ENCODE peak calls at places on chromosomes 7 and 10, in four cellular contexts. One of them, this sample, is unnamed.

GRCh38 chr7:29398011-29398410 is 165.6 kb upstream of the PRR15 start:
- DNase-seq in GM23248: no peak
- DNase-seq in fibroblast of lung: no peak
- DNase-seq in HCT116: no peak
- DNase-seq in this sample: no peak

GRCh38 chr7:76037310-76037709 is 10.5 kb downstream of the STYXL1 start:
- DNase-seq in GM23248: peak
- DNase-seq in fibroblast of lung: peak
- DNase-seq in HCT116: no peak
- DNase-seq in this sample: peak

GRCh38 chr10:70265032-70265689 is 18.6 kb downstream of the NPFFR1 start:
- DNase-seq in GM23248: no peak
- DNase-seq in fibroblast of lung: no peak
- DNase-seq in HCT116: peak
- DNase-seq in this sample: peak

GRCh38 chr7:98105942-98106544 is 619 bp upstream of the LMTK2 start:
- DNase-seq in GM23248: no peak
- DNase-seq in fibroblast of lung: no peak
- DNase-seq in HCT116: no peak
- DNase-seq in this sample: peak

GRCh38 chr7:42596737-42597136 is 315.1 kb downstream of the C7orf25 start:
- DNase-seq in GM23248: no peak
- DNase-seq in fibroblast of lung: no peak
- DNase-seq in HCT116: no peak
- DNase-seq in this sample: peak

GRCh38 chr7:127589901-127590300 is 1.7 kb downstream of the ARF5 start:
- DNase-seq in GM23248: peak
- DNase-seq in fibroblast of lung: no peak
- DNase-seq in HCT116: no peak
- DNase-seq in this sample: no peak

GRCh38 chr7:74164985-74165456 is 9.1 kb upstream of the EIF4H start:
- DNase-seq in GM23248: peak
- DNase-seq in fibroblast of lung: peak
- DNase-seq in HCT116: no peak
- DNase-seq in this sample: no peak

GRCh38 chr7:151427705-151428392 is 12.1 kb downstream of the CRYGN start:
- DNase-seq in GM23248: no peak
- DNase-seq in fibroblast of lung: no peak
- DNase-seq in HCT116: no peak
- DNase-seq in this sample: no peak

GRCh38 chr7:153193144-153193595 is 433.6 kb downstream of the ACTR3B start:
- DNase-seq in GM23248: peak
- DNase-seq in fibroblast of lung: no peak
- DNase-seq in HCT116: no peak
- DNase-seq in this sample: no peak

GRCh38 chr10:10903620-10904019 is 114.1 kb upstream of the CELF2 start:
- DNase-seq in GM23248: no peak
- DNase-seq in fibroblast of lung: no peak
- DNase-seq in HCT116: no peak
- DNase-seq in this sample: no peak

GRCh38 chr10:76020629-76021028 is 589.2 kb downstream of the LRMDA start:
- DNase-seq in GM23248: no peak
- DNase-seq in fibroblast of lung: no peak
- DNase-seq in HCT116: no peak
- DNase-seq in this sample: no peak

GRCh38 chr7:135980665-135981180 is 3.6 kb upstream of the MTPN start:
- DNase-seq in GM23248: peak
- DNase-seq in fibroblast of lung: no peak
- DNase-seq in HCT116: no peak
- DNase-seq in this sample: peak

GRCh38 chr10:80921032-80921431 is 383.3 kb downstream of the SH2D4B start:
- DNase-seq in GM23248: no peak
- DNase-seq in fibroblast of lung: no peak
- DNase-seq in HCT116: no peak
- DNase-seq in this sample: no peak

GRCh38 chr10:47287365-47287802 is 12.6 kb upstream of the GDF10 start:
- DNase-seq in GM23248: no peak
- DNase-seq in fibroblast of lung: no peak
- DNase-seq in HCT116: no peak
- DNase-seq in this sample: no peak

GRCh38 chr10:132452651-132453469 is 55.9 kb downstream of the PWWP2B start:
- DNase-seq in GM23248: peak
- DNase-seq in fibroblast of lung: peak
- DNase-seq in HCT116: no peak
- DNase-seq in this sample: peak

GRCh38 chr7:55775051-55775420 is 87.5 kb downstream of the SEPTIN14 start:
- DNase-seq in GM23248: no peak
- DNase-seq in fibroblast of lung: no peak
- DNase-seq in HCT116: no peak
- DNase-seq in this sample: no peak

GRCh38 chr10:70597856-70598815 is 4.4 kb downstream of the PRF1 start:
- DNase-seq in GM23248: no peak
- DNase-seq in fibroblast of lung: no peak
- DNase-seq in HCT116: no peak
- DNase-seq in this sample: no peak

GRCh38 chr7:12067156-12067831 is 143.8 kb upstream of the TMEM106B start:
- DNase-seq in GM23248: peak
- DNase-seq in fibroblast of lung: peak
- DNase-seq in HCT116: peak
- DNase-seq in this sample: peak

GRCh38 chr7:70303309-70303708 is 705.0 kb downstream of the AUTS2 start:
- DNase-seq in GM23248: no peak
- DNase-seq in fibroblast of lung: no peak
- DNase-seq in HCT116: no peak
- DNase-seq in this sample: no peak

GRCh38 chr7:42244828-42245227 is 7.8 kb upstream of the GLI3 start:
- DNase-seq in GM23248: peak
- DNase-seq in fibroblast of lung: peak
- DNase-seq in HCT116: no peak
- DNase-seq in this sample: peak

GRCh38 chr10:34102237-34102673 is 712.8 kb downstream of the PARD3 start:
- DNase-seq in GM23248: peak
- DNase-seq in fibroblast of lung: peak
- DNase-seq in HCT116: no peak
- DNase-seq in this sample: no peak

GRCh38 chr7:65475734-65476319 is 102.2 kb downstream of the ZNF92 start:
- DNase-seq in GM23248: no peak
- DNase-seq in fibroblast of lung: no peak
- DNase-seq in HCT116: no peak
- DNase-seq in this sample: peak

GRCh38 chr10:48440771-48441170 is 134.3 kb downstream of the MAPK8 start:
- DNase-seq in GM23248: no peak
- DNase-seq in fibroblast of lung: no peak
- DNase-seq in HCT116: no peak
- DNase-seq in this sample: no peak

GRCh38 chr7:4785371-4785770 is 9.9 kb downstream of the AP5Z1 start:
- DNase-seq in GM23248: no peak
- DNase-seq in fibroblast of lung: no peak
- DNase-seq in HCT116: no peak
- DNase-seq in this sample: no peak

GRCh38 chr10:7577206-7577978 is 89.4 kb downstream of the ITIH5 start:
- DNase-seq in GM23248: peak
- DNase-seq in fibroblast of lung: no peak
- DNase-seq in HCT116: no peak
- DNase-seq in this sample: no peak

GRCh38 chr10:32409741-32410140 is 36.2 kb upstream of the CCDC7 start:
- DNase-seq in GM23248: peak
- DNase-seq in fibroblast of lung: no peak
- DNase-seq in HCT116: no peak
- DNase-seq in this sample: peak

GRCh38 chr10:114548662-114549061 is 109.4 kb downstream of the ABLIM1 start:
- DNase-seq in GM23248: peak
- DNase-seq in fibroblast of lung: peak
- DNase-seq in HCT116: peak
- DNase-seq in this sample: peak

GRCh38 chr10:90125406-90125805 is 424.0 kb downstream of the KIF20B start:
- DNase-seq in GM23248: no peak
- DNase-seq in fibroblast of lung: no peak
- DNase-seq in HCT116: no peak
- DNase-seq in this sample: no peak

GRCh38 chr7:151274936-151275812 is 26.7 kb upstream of the SMARCD3 start:
- DNase-seq in GM23248: no peak
- DNase-seq in fibroblast of lung: no peak
- DNase-seq in HCT116: no peak
- DNase-seq in this sample: no peak

GRCh38 chr10:69088801-69089501 is 1.0 kb downstream of the SRGN start:
- DNase-seq in GM23248: peak
- DNase-seq in fibroblast of lung: peak
- DNase-seq in HCT116: no peak
- DNase-seq in this sample: no peak

GRCh38 chr7:142811154-142811737 is 40.5 kb downstream of the PRSS2 start:
- DNase-seq in GM23248: peak
- DNase-seq in fibroblast of lung: peak
- DNase-seq in HCT116: peak
- DNase-seq in this sample: peak

GRCh38 chr10:120581496-120581895 is 124.5 kb downstream of the PLPP4 start:
- DNase-seq in GM23248: no peak
- DNase-seq in fibroblast of lung: no peak
- DNase-seq in HCT116: peak
- DNase-seq in this sample: no peak

GRCh38 chr7:12315049-12315448 is 88.6 kb downstream of the VWDE start:
- DNase-seq in GM23248: no peak
- DNase-seq in fibroblast of lung: no peak
- DNase-seq in HCT116: no peak
- DNase-seq in this sample: no peak

GRCh38 chr7:131365876-131366275 is 38.2 kb downstream of the MKLN1 start:
- DNase-seq in GM23248: peak
- DNase-seq in fibroblast of lung: peak
- DNase-seq in HCT116: no peak
- DNase-seq in this sample: no peak

GRCh38 chr10:129693382-129693781 is 226.3 kb downstream of the MGMT start:
- DNase-seq in GM23248: no peak
- DNase-seq in fibroblast of lung: no peak
- DNase-seq in HCT116: no peak
- DNase-seq in this sample: no peak

GRCh38 chr10:61172182-61172926 is 228.4 kb upstream of the RHOBTB1 start:
- DNase-seq in GM23248: no peak
- DNase-seq in fibroblast of lung: no peak
- DNase-seq in HCT116: no peak
- DNase-seq in this sample: no peak

GRCh38 chr7:50793947-50794570 is 11.4 kb upstream of the GRB10 start:
- DNase-seq in GM23248: no peak
- DNase-seq in fibroblast of lung: no peak
- DNase-seq in HCT116: no peak
- DNase-seq in this sample: no peak

GRCh38 chr7:50793115-50793946 is 10.6 kb upstream of the GRB10 start:
- DNase-seq in GM23248: peak
- DNase-seq in fibroblast of lung: peak
- DNase-seq in HCT116: no peak
- DNase-seq in this sample: no peak

GRCh38 chr7:50791921-50792341 is 9.2 kb upstream of the GRB10 start:
- DNase-seq in GM23248: peak
- DNase-seq in fibroblast of lung: peak
- DNase-seq in HCT116: no peak
- DNase-seq in this sample: no peak

GRCh38 chr7:50791363-50791762 is 8.7 kb upstream of the GRB10 start:
- DNase-seq in GM23248: no peak
- DNase-seq in fibroblast of lung: no peak
- DNase-seq in HCT116: no peak
- DNase-seq in this sample: no peak

GRCh38 chr7:50792342-50793114 is 9.8 kb upstream of the GRB10 start:
- DNase-seq in GM23248: peak
- DNase-seq in fibroblast of lung: peak
- DNase-seq in HCT116: no peak
- DNase-seq in this sample: no peak
- TF ChIP-seq EZH2 in GM23248: no peak
- TF ChIP-seq EZH2 in fibroblast of lung: no peak
- TF ChIP-seq EZH2 in HCT116: no peak
- TF ChIP-seq EZH2 in this sample: no peak

DNA sequence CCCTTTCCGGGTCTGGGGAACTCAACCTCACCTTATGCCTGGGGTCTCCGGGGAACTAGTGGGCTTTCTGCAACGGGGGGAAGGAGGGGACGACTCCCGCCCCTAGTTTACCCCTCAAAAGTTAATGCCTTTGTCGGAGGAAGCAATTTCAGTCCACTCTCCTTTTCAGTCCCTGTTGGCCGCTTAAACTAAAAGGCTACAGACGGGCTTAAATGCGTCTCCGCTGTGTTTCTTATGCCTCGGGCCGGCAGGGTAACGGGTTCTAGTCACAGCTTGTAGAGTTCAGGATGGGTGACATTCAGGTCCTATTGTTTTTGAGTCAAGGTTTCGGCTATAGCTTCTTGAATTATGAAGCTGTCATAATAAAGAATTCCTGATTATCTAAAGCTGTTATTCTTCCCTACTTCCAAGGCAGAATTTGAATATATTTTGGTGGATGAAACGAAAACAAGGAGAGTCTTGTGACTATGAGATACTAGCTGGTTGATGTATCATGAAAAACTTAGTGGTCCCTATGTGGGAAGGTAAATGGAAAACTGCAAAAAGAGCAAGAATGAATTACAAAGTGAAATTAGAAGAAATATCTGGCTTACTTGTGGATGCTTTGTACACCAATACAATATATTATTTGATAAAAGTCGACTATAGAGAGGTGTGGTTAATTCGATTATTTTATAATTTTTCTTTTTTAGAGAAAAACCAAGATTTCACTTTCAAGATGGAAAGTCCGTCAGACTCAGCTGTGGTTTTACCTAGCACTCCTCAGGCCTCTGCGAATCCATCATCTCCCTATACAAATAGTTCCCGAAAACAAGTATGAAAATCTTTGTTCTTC is 519 bp downstream of the SFR1 start:
- DNase-seq in GM23248: peak
- DNase-seq in fibroblast of lung: peak
- DNase-seq in HCT116: no peak
- DNase-seq in this sample: no peak
- TF ChIP-seq EZH2 in GM23248: no peak
- TF ChIP-seq EZH2 in fibroblast of lung: no peak
- TF ChIP-seq EZH2 in HCT116: no peak
- TF ChIP-seq EZH2 in this sample: no peak

DNA sequence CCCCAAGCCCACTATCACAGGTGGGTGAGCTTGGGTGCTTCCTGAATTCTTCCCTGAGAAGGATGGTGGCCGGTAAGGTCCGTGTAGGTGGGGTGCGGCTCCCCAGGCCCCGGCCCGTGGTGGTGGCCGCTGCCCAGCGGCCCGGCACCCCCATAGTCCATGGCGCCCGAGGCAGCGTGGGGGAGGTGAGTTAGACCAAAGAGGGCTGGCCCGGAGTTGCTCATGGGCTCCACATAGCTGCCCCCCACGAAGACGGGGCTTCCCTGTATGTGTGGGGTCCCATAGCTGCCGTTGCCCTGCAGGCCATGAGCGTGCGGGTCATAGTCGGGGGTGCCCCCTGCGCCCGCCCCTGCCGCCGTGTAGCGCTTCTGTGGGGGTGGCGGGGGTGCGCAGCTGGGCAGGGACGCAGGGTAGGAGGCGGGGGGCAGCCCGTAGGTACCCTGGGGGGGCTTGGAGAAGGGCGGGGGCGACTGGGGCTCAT is 5.5 kb upstream of the HOXA2 start:
- DNase-seq in GM23248: no peak
- DNase-seq in fibroblast of lung: no peak
- DNase-seq in HCT116: no peak
- DNase-seq in this sample: no peak
- TF ChIP-seq EZH2 in GM23248: no peak
- TF ChIP-seq EZH2 in fibroblast of lung: no peak
- TF ChIP-seq EZH2 in HCT116: no peak
- TF ChIP-seq EZH2 in this sample: no peak

GRCh38 chr10:123583639-123584418 is 82.3 kb upstream of the GPR26 start:
- DNase-seq in GM23248: peak
- DNase-seq in fibroblast of lung: peak
- DNase-seq in HCT116: peak
- DNase-seq in this sample: peak
- TF ChIP-seq EZH2 in GM23248: no peak
- TF ChIP-seq EZH2 in fibroblast of lung: no peak
- TF ChIP-seq EZH2 in HCT116: peak
- TF ChIP-seq EZH2 in this sample: no peak